ENCODE peak calls at places on chromosome 6, in ten cellular contexts. M, G, U, Z, J, T, D, K, S and V are unnamed samples.

GRCh38 chr6:108120311-108120710 is 45.5 kb upstream of the NR2E1 start:
- DNase-seq in G (no peak), U (no peak), M (no peak), S (no peak), D (no peak), J (no peak), Z (no peak), K (no peak), T (no peak), V (no peak)

GRCh38 chr6:33746651-33747100 is at the start of gene IP6K3:
- DNase-seq in S (no peak), Z (no peak), T (no peak), K (no peak), D (no peak), U (no peak), G (peak), M (peak), J (no peak), V (no peak)

GRCh38 chr6:41560440-41561192 is 14.4 kb downstream of the FOXP4 start:
- DNase-seq in J (peak), T (peak), Z (peak), M (peak), D (no peak), U (peak), S (peak), G (no peak), K (peak), V (no peak)

GRCh38 chr6:18147160-18147559 is 7.7 kb downstream of the TPMT start:
- DNase-seq in G (no peak), Z (no peak), S (no peak), M (no peak), J (no peak), T (no peak), D (peak), U (no peak), K (no peak), V (peak)

GRCh38 chr6:56663344-56663743 is 20.7 kb upstream of the DST start:
- DNase-seq in G (no peak), M (no peak), K (no peak), J (no peak), T (no peak), D (no peak), S (no peak), Z (no peak), U (no peak), V (peak)

GRCh38 chr6:136685540-136686108 is 106.7 kb downstream of the MAP3K5 start:
- DNase-seq in K (no peak), S (no peak), U (no peak), M (no peak), T (no peak), G (no peak), Z (no peak), D (no peak), J (no peak), V (peak)

GRCh38 chr6:138428943-138429616 is 25.1 kb downstream of the HEBP2 start:
- DNase-seq in S (peak), J (no peak), M (no peak), T (peak), U (peak), D (peak), Z (peak), K (peak), G (no peak), V (peak)

GRCh38 chr6:156154896-156155295 is 622.3 kb upstream of the ARID1B start:
- DNase-seq in U (no peak), M (no peak), S (no peak), T (no peak), D (no peak), G (no peak), K (no peak), J (no peak), Z (no peak), V (no peak)

GRCh38 chr6:154830771-154831170 is 97.6 kb downstream of the SCAF8 start:
- DNase-seq in T (no peak), G (peak), Z (no peak), S (no peak), D (no peak), K (no peak), M (no peak), J (no peak), U (no peak), V (no peak)